ENCODE peak calls at places on chromosomes 12 and 14, in five cellular contexts. N, Z, A, W and K are unnamed samples.
A peak's percentile ranks its signal among the peaks of the same experiment; 100 is the strongest.

GRCh38 chr12:106074706-106075392 is 63.9 kb downstream of the NUAK1 start:
- DNase-seq in A (no peak), Z (no peak), N (no peak), W (no peak), K (no peak)

GRCh38 chr12:92438641-92439396 is 264.0 kb upstream of the PLEKHG7 start:
- DNase-seq in W (peak; percentile 25), Z (no peak), A (no peak), N (no peak), K (no peak)

GRCh38 chr14:58747181-58747580 is 109.4 kb downstream of the DACT1 start:
- DNase-seq in A (peak; percentile 89), N (no peak), W (no peak), Z (peak; percentile 49), K (no peak)

GRCh38 chr14:23568021-23568599 is 519 bp upstream of the AP1G2 start:
- DNase-seq in Z (no peak), W (no peak), A (no peak), N (no peak), K (no peak)

GRCh38 chr12:6476496-6476895 is 6.0 kb upstream of the VAMP1 start:
- DNase-seq in W (no peak), N (no peak), A (peak; percentile 48), Z (no peak), K (no peak)

GRCh38 chr12:31033681-31034080 is 40.0 kb upstream of the DDX11 start:
- DNase-seq in W (no peak), N (no peak), A (no peak), Z (no peak), K (no peak)

GRCh38 chr12:92140919-92141536 is 4.6 kb downstream of the BTG1 start:
- DNase-seq in W (no peak), A (no peak), Z (no peak), N (no peak), K (no peak)

GRCh38 chr12:20370841-20371240 is 2.5 kb downstream of the PDE3A start:
- DNase-seq in A (no peak), Z (no peak), W (peak; percentile 18), N (no peak), K (no peak)

GRCh38 chr12:113075137-113075683 is 18.7 kb downstream of the DTX1 start:
- DNase-seq in N (no peak), W (no peak), A (no peak), Z (no peak), K (no peak)

GRCh38 chr12:71938728-71939385 is at the start of gene TPH2:
- DNase-seq in Z (peak; percentile 34), W (peak; percentile 94), N (peak; percentile 36), A (peak; percentile 34), K (peak; percentile 96)

GRCh38 chr14:52829527-52829926 is 38.1 kb upstream of the GNPNAT1 start:
- DNase-seq in A (no peak), Z (no peak), N (no peak), W (no peak), K (no peak)

GRCh38 chr12:70989232-70989631 is 68.7 kb upstream of the PTPRR start:
- DNase-seq in W (no peak), N (no peak), Z (no peak), A (no peak), K (no peak)

GRCh38 chr14:76698191-76698590 is 63.1 kb upstream of the VASH1 start:
- DNase-seq in N (no peak), Z (no peak), W (no peak), A (no peak), K (no peak)

GRCh38 chr12:11016937-11017336 is 5.5 kb downstream of the TAS2R19 start:
- DNase-seq in W (no peak), A (no peak), N (no peak), Z (no peak), K (no peak)

GRCh38 chr14:74265312-74265965 is 26.2 kb downstream of the VSX2 start:
- DNase-seq in W (no peak), Z (no peak), N (no peak), A (no peak), K (no peak)

GRCh38 chr12:62684586-62685295 is 218.1 kb downstream of the MON2 start:
- DNase-seq in N (peak; percentile 69), W (peak; percentile 75), Z (peak; percentile 36), A (no peak), K (peak; percentile 31)

GRCh38 chr14:73743431-73743931 is 29.3 kb upstream of the PNMA1 start:
- DNase-seq in Z (peak; percentile 60), A (no peak), W (no peak), N (no peak), K (no peak)

GRCh38 chr12:93573552-93574223 is 1.2 kb downstream of the SOCS2 start:
- DNase-seq in A (peak; percentile 75), N (peak; percentile 37), Z (no peak), W (no peak), K (peak; percentile 44)

GRCh38 chr12:1616233-1617066 is 12.6 kb upstream of the WNT5B start:
- DNase-seq in A (peak; percentile 87), W (no peak), N (no peak), Z (no peak), K (no peak)

GRCh38 chr12:57255916-57256315 is 4.9 kb upstream of the STAC3 start:
- DNase-seq in W (no peak), N (no peak), Z (no peak), A (no peak), K (no peak)

DNA sequence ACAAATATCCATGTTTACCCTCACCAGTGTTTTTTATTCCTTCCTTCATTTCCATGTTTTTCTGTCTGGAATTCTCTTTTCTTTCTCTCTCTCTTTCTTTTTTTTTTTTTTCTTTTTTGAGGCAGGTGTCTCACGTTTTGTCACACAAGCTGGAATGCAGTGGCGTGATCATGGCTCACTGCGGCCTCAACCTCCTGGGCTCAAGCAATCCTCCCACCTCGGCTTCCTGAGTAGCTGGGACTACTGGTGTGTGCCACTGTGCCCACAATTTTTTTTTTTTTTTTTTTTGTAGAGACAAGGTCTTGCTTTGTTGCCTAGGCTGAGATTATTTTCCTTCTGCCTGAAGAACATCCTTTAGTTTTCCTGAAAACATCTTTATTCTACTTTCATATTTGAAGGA is 15.0 kb upstream of the AMIGO2 start:
- DNase-seq in W (no peak), Z (no peak), A (peak; percentile 83), N (no peak), K (no peak)
- H3K4me1 ChIP-seq in W (no peaks in the 10 kb centered on the region), Z (peaks cover 3% of the 10 kb centered on the region), A (peaks cover 30% of the 10 kb centered on the region), N (no peaks in the 10 kb centered on the region), K (no peaks in the 10 kb centered on the region)

GRCh38 chr12:68896881-68897540 is 36.0 kb downstream of the CPM start:
- DNase-seq in W (peak; percentile 48), A (peak; percentile 40), Z (no peak), N (no peak), K (no peak)
- H3K4me3 ChIP-seq in W (no peak overlapping the region), A (no peak overlapping the region), Z (no peak overlapping the region), N (no peak overlapping the region), K (no peak overlapping the region)

GRCh38 chr12:53327435-53328042 is 6.1 kb upstream of the AAAS start:
- DNase-seq in A (no peak), N (no peak), W (no peak), Z (no peak), K (peak; percentile 47)
- TF ChIP-seq CTCF in A (peak; percentile 43), N (peak; percentile 40), W (peak; percentile 39), Z (peak; percentile 4), K (peak; percentile 38)

GRCh38 chr12:121809712-121810116 is 5.9 kb downstream of the SETD1B start:
- DNase-seq in N (no peak), Z (no peak), W (no peak), A (no peak), K (no peak)

GRCh38 chr12:121808623-121809022 is 4.8 kb downstream of the SETD1B start:
- DNase-seq in N (no peak), A (no peak), W (no peak), Z (no peak), K (no peak)

GRCh38 chr12:121811434-121812319 is 7.9 kb downstream of the SETD1B start:
- DNase-seq in W (peak; percentile 73), N (peak; percentile 67), Z (peak; percentile 68), A (peak; percentile 43), K (peak; percentile 92)

GRCh38 chr12:121810833-121811433 is 7.1 kb downstream of the SETD1B start:
- DNase-seq in Z (no peak), N (no peak), A (no peak), W (no peak), K (no peak)

DNA sequence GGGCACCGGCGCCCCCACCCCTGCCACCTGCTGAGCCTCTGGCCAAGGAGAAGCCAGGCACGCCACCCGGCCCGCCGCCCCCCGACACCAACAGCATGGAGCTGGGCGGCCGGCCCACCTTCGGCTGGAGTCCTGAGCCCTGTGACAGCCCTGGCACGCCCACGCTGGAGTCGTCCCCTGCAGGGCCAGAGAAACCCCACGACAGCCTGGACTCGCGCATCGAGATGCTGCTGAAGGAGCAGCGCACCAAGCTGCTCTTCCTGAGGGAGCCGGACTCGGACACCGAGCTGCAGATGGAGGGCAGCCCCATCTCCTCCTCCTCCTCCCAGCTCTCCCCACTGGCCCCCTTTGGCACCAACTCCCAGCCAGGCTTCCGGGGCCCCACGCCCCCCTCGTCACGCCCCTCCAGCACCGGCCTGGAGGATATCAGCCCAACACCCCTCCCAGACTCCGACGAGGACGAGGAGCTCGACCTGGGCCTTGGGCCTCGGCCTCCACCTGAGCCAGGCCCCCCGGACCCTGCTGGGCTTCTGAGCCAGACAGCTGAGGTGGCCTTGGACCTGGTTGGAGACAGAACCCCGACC is 6.5 kb downstream of the SETD1B start:
- DNase-seq in Z (no peak), W (no peak), N (no peak), A (no peak), K (no peak)
- H3K4me1 ChIP-seq in Z (peaks cover 21% of the 10 kb centered on the region), W (peaks cover 33% of the 10 kb centered on the region), N (peaks cover 48% of the 10 kb centered on the region), A (peaks cover 31% of the 10 kb centered on the region), K (peaks cover 39% of the 10 kb centered on the region)